ENCODE peak calls at places on chromosome 1, in eight cellular contexts. E is lung; P is CD8-positive, alpha-beta T cell; C is adrenal gland; N is left ventricle myocardium inferior; U is IMR-90; Q is endothelial cell of umbilical vein; J is tibial nerve. B is an unnamed sample.

GRCh38 chr1:68383092-68383491 is 66.7 kb downstream of the RPE65 start:
- DNase-seq in N (no peak), C (no peak), E (no peak), J (no peak), Q (no peak), P (no peak), U (no peak), B (no peak)

GRCh38 chr1:166272851-166273250 is 106.0 kb upstream of the FAM78B start:
- DNase-seq in C (no peak), U (no peak), N (no peak), Q (no peak), J (no peak), E (no peak), P (no peak), B (no peak)

GRCh38 chr1:43719063-43719462 is 11.7 kb downstream of the ST3GAL3 start:
- DNase-seq in N (no peak), Q (no peak), E (no peak), C (no peak), P (no peak), U (peak; percentile 57), J (no peak), B (no peak)

GRCh38 chr1:234875953-234876814 is 252.5 kb downstream of the TOMM20 start:
- DNase-seq in U (peak; percentile 51), N (no peak), Q (peak; percentile 90), C (peak; percentile 78), E (peak; percentile 67), P (no peak), J (no peak), B (no peak)

GRCh38 chr1:67110352-67110751 is 24.4 kb downstream of the C1orf141 start:
- DNase-seq in P (no peak), E (no peak), C (no peak), J (no peak), N (no peak), U (no peak), Q (no peak), B (no peak)

GRCh38 chr1:59443355-59443754 is 146.5 kb downstream of the FGGY start:
- DNase-seq in N (no peak), P (no peak), C (no peak), J (no peak), U (peak; percentile 42), Q (no peak), E (no peak), B (no peak)

GRCh38 chr1:168949672-168950071 is 156.8 kb upstream of the ATP1B1 start:
- DNase-seq in C (no peak), J (no peak), P (no peak), U (no peak), Q (no peak), N (no peak), E (no peak), B (no peak)

GRCh38 chr1:90339822-90340221 is 344.9 kb downstream of the ZNF326 start:
- DNase-seq in Q (no peak), N (no peak), J (no peak), C (no peak), E (no peak), U (no peak), P (no peak), B (no peak)

GRCh38 chr1:25083481-25084345 is 148.6 kb downstream of the SYF2 start:
- DNase-seq in P (no peak), E (no peak), Q (no peak), U (no peak), J (no peak), N (no peak), C (no peak), B (no peak)

GRCh38 chr1:164767257-164768044 is 208.5 kb downstream of the PBX1 start:
- DNase-seq in Q (peak; percentile 22), U (peak; percentile 98), C (no peak), N (no peak), E (no peak), J (no peak), P (no peak), B (no peak)

GRCh38 chr1:246687002-246687401 is 37.2 kb upstream of the SCCPDH start:
- DNase-seq in C (no peak), E (no peak), N (no peak), J (no peak), Q (no peak), U (no peak), P (no peak), B (no peak)

GRCh38 chr1:169106921-169107672 is 607 bp downstream of the ATP1B1 start:
- DNase-seq in U (peak; percentile 39), N (peak; percentile 21), C (peak; percentile 49), E (no peak), P (no peak), Q (peak; percentile 52), J (no peak), B (peak; percentile 21)

GRCh38 chr1:94383966-94384408 is 34.2 kb upstream of the ABCD3 start:
- DNase-seq in C (no peak), E (peak; percentile 39), P (no peak), J (no peak), N (no peak), U (peak; percentile 79), Q (no peak), B (no peak)

GRCh38 chr1:158716335-158716734 is 4.2 kb downstream of the OR6K3 start:
- DNase-seq in J (no peak), C (no peak), P (no peak), N (no peak), Q (no peak), E (no peak), U (peak; percentile 0), B (no peak)

GRCh38 chr1:110824192-110824591 is 48.8 kb upstream of the CD53 start:
- DNase-seq in J (no peak), Q (no peak), N (no peak), U (no peak), P (no peak), E (no peak), C (no peak), B (no peak)

GRCh38 chr1:185663332-185663731 is 70.9 kb upstream of the HMCN1 start:
- DNase-seq in C (no peak), N (no peak), P (no peak), J (no peak), E (no peak), U (no peak), Q (no peak), B (no peak)

GRCh38 chr1:153774036-153774435 is 1.2 kb upstream of the SLC27A3 start:
- DNase-seq in P (no peak), C (no peak), Q (peak; percentile 17), E (no peak), U (no peak), N (no peak), J (no peak), B (no peak)
- H3K4me1 ChIP-seq in P (peaks cover 31% of the 10 kb centered on the region), C (peaks cover 43% of the 10 kb centered on the region), Q (peaks cover 51% of the 10 kb centered on the region), E (peaks cover 5% of the 10 kb centered on the region), U (peaks cover 4% of the 10 kb centered on the region), N (peaks cover 91% of the 10 kb centered on the region), J (peaks cover 26% of the 10 kb centered on the region), B (peaks cover 6% of the 10 kb centered on the region)

DNA sequence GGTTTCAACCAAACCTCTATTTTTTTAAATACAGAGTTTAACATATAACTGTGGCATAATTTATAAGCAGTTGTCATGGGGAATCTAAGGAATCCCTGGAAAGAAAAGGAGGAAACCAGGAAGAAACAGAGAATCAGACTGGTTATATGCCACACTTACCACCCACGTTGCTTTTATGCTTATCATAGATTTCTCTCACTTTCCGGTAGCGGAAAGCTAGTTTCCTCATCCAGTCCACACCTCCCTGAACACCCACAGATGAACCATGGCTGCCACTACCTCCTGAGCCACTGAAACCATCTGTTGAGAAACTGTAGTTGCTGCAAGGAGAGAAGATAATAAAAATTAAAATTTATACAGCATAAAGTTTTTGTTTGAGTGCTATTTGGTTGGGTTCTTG is 33.5 kb downstream of the XKR8 start:
- DNase-seq in N (no peak), J (no peak), P (no peak), C (no peak), Q (peak; percentile 73), E (no peak), U (no peak), B (no peak)
- H3K36me3 ChIP-seq in N (peaks cover 75% of the 10 kb centered on the region), J (peaks cover 94% of the 10 kb centered on the region), P (peaks cover 25% of the 10 kb centered on the region), C (no peaks in the 10 kb centered on the region), Q (peaks cover 8% of the 10 kb centered on the region), E (peaks cover 30% of the 10 kb centered on the region), U (peaks cover 24% of the 10 kb centered on the region), B (peaks cover 50% of the 10 kb centered on the region)

GRCh38 chr1:28241633-28242241 is 5.8 kb downstream of the ATP5IF1 start:
- DNase-seq in U (no peak), Q (no peak), P (no peak), C (no peak), J (no peak), N (no peak), E (no peak), B (no peak)
- H3K4me1 ChIP-seq in U (peaks cover 2% of the 10 kb centered on the region), Q (peaks cover 16% of the 10 kb centered on the region), P (peaks cover 43% of the 10 kb centered on the region), C (peaks cover 50% of the 10 kb centered on the region), J (peaks cover 11% of the 10 kb centered on the region), N (peaks cover 76% of the 10 kb centered on the region), E (peaks cover 17% of the 10 kb centered on the region), B (peaks cover 6% of the 10 kb centered on the region)

DNA sequence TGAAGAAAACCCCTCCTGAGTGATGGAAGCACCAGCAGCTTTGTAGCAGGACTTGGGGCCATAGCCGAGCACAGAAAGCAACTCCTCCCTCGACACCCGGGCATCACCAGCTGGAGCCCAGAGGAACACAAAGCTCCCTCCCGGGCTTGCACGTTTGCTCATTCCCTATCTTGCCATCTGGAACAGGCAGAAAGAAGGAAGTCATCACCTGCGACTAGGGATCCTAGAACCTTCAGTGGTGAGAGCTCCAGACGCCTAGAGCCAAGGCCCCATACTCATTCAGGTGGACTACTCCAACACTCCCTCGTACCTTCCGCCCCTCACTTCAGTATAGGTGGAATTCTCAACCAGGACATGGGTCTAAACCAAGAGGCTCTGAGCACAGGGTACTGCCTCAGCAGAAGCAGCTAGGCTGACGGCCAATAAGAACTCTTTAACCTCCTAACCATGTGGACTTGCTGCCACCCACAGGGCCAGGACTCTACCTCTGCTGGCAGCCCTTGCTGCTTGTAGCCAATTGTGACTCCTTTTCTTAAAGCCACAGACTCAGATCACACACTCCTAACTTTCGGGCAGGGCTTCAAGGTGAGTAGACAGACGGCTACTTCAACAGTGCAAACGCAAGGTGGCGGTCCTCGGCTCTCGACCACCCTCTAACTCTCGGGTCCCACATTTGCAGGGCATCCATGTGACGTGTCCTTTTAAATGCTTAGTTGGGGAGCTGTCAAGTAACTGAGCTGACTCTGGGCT is 65.4 kb downstream of the NPHP4 start:
- DNase-seq in C (no peak), Q (no peak), J (no peak), P (no peak), N (no peak), E (no peak), U (no peak), B (no peak)
- H3K36me3 ChIP-seq in C (no peaks in the 10 kb centered on the region), Q (no peaks in the 10 kb centered on the region), J (peaks cover 19% of the 10 kb centered on the region), P (no peaks in the 10 kb centered on the region), N (peaks cover 44% of the 10 kb centered on the region), E (peaks cover 2% of the 10 kb centered on the region), U (peaks cover 2% of the 10 kb centered on the region), B (no peaks in the 10 kb centered on the region)

GRCh38 chr1:86776108-86776507 is 71.7 kb downstream of the SH3GLB1 start:
- DNase-seq in E (no peak), C (no peak), P (no peak), Q (no peak), N (no peak), J (no peak), U (no peak), B (no peak)
- H3K4me1 ChIP-seq in E (peaks cover 9% of the 10 kb centered on the region), C (peaks cover 33% of the 10 kb centered on the region), P (no peaks in the 10 kb centered on the region), Q (peaks cover 47% of the 10 kb centered on the region), N (peaks cover 22% of the 10 kb centered on the region), J (no peaks in the 10 kb centered on the region), U (peaks cover 25% of the 10 kb centered on the region), B (peaks cover 4% of the 10 kb centered on the region)